ENCODE peak calls at places on chromosome 15, in nine cellular contexts. C is stomach, E is IMR-90, I is GM12891, D is fibroblast of pulmonary artery, S is pancreas, F is AG04449, G is left cardiac atrium, O is hypothalamus. T is an unnamed sample.
A peak's percentile ranks its signal among the peaks of the same experiment; 100 is the strongest.

GRCh38 chr15:47384316-47384715 is 333.0 kb upstream of the SEMA6D start:
- DNase-seq in I (no peak), C (no peak), G (peak; percentile 49), D (peak; percentile 96), O (peak; percentile 1), E (peak; percentile 96), F (peak; percentile 61), S (no peak), T (no peak)

GRCh38 chr15:54017911-54018310 is 39.7 kb downstream of the UNC13C start:
- DNase-seq in S (no peak), E (no peak), I (no peak), O (no peak), C (no peak), D (no peak), G (no peak), F (no peak), T (no peak)

GRCh38 chr15:75669191-75669878 is 21.6 kb downstream of the SNX33 start:
- DNase-seq in G (no peak), D (peak; percentile 22), E (peak; percentile 62), O (no peak), S (peak; percentile 77), F (no peak), C (peak; percentile 45), I (no peak), T (no peak)

GRCh38 chr15:63909819-63910437 is 76.2 kb upstream of the HERC1 start:
- DNase-seq in O (no peak), D (peak; percentile 53), F (no peak), I (no peak), G (no peak), S (peak; percentile 44), E (peak; percentile 53), C (no peak), T (peak; percentile 33)

GRCh38 chr15:92462771-92463170 is 69.1 kb downstream of the ST8SIA2 start:
- DNase-seq in D (no peak), I (no peak), O (no peak), F (no peak), S (no peak), C (no peak), G (no peak), E (no peak), T (no peak)

GRCh38 chr15:68447976-68448755 is 16.2 kb upstream of the ITGA11 start:
- DNase-seq in D (no peak), I (no peak), O (no peak), F (no peak), S (no peak), E (no peak), C (no peak), G (no peak), T (no peak)

GRCh38 chr15:62624541-62625399 is 417.8 kb upstream of the TPM1 start:
- DNase-seq in D (peak; percentile 27), I (no peak), C (no peak), O (no peak), S (no peak), G (no peak), F (no peak), E (peak; percentile 74), T (no peak)

GRCh38 chr15:67080118-67080899 is 14.9 kb downstream of the SMAD3 start:
- DNase-seq in I (no peak), O (no peak), C (peak; percentile 63), S (no peak), F (no peak), G (peak; percentile 56), E (peak; percentile 66), D (peak; percentile 81), T (no peak)

GRCh38 chr15:57541805-57542504 is 49.7 kb upstream of the MYZAP start:
- DNase-seq in C (peak; percentile 72), F (no peak), S (peak; percentile 72), I (peak; percentile 32), E (peak; percentile 75), D (peak; percentile 86), G (peak; percentile 81), O (no peak), T (peak; percentile 92)

GRCh38 chr15:96869122-96869521 is 538.6 kb downstream of the NR2F2 start:
- DNase-seq in O (no peak), E (no peak), D (no peak), G (no peak), C (no peak), I (no peak), S (no peak), F (no peak), T (no peak)